ENCODE peak calls at places on chromosome 2, in ten cellular contexts. One of them, this sample, is unnamed.

GRCh38 chr2:50535971-50536759 is 495.8 kb downstream of the NRXN1 start:
- DNase-seq in AG04450: no peak
- DNase-seq in MM.1S: peak; percentile 47
- DNase-seq in transverse colon: no peak
- DNase-seq in prostate gland: no peak
- DNase-seq in colonic mucosa: no peak
- DNase-seq in tibial artery: no peak
- DNase-seq in uterus: no peak
- DNase-seq in astrocyte: peak; percentile 14
- DNase-seq in fibroblast of lung: peak; percentile 34
- DNase-seq in this sample: no peak

GRCh38 chr2:236642584-236643291 is 73.1 kb downstream of the ACKR3 start:
- DNase-seq in astrocyte: peak; percentile 100
- DNase-seq in uterus: peak; percentile 96
- DNase-seq in AG04450: peak; percentile 37
- DNase-seq in transverse colon: peak; percentile 73
- DNase-seq in colonic mucosa: peak; percentile 58
- DNase-seq in prostate gland: no peak
- DNase-seq in tibial artery: peak; percentile 98
- DNase-seq in MM.1S: no peak
- DNase-seq in fibroblast of lung: peak; percentile 100
- DNase-seq in this sample: peak; percentile 56

GRCh38 chr2:211127501-211127900 is 571.1 kb downstream of the CPS1 start:
- DNase-seq in MM.1S: no peak
- DNase-seq in prostate gland: no peak
- DNase-seq in uterus: no peak
- DNase-seq in tibial artery: no peak
- DNase-seq in transverse colon: no peak
- DNase-seq in astrocyte: peak; percentile 48
- DNase-seq in AG04450: no peak
- DNase-seq in colonic mucosa: no peak
- DNase-seq in fibroblast of lung: peak; percentile 59
- DNase-seq in this sample: no peak

GRCh38 chr2:15913146-15913545 is 27.2 kb upstream of the MYCN start:
- DNase-seq in colonic mucosa: no peak
- DNase-seq in tibial artery: no peak
- DNase-seq in MM.1S: peak; percentile 88
- DNase-seq in AG04450: no peak
- DNase-seq in astrocyte: no peak
- DNase-seq in fibroblast of lung: no peak
- DNase-seq in uterus: no peak
- DNase-seq in transverse colon: no peak
- DNase-seq in prostate gland: no peak
- DNase-seq in this sample: no peak

GRCh38 chr2:121450301-121450700 is 80.4 kb upstream of the RNU4ATAC start:
- DNase-seq in colonic mucosa: no peak
- DNase-seq in prostate gland: no peak
- DNase-seq in uterus: no peak
- DNase-seq in fibroblast of lung: no peak
- DNase-seq in MM.1S: no peak
- DNase-seq in AG04450: no peak
- DNase-seq in tibial artery: no peak
- DNase-seq in transverse colon: no peak
- DNase-seq in astrocyte: no peak
- DNase-seq in this sample: no peak

GRCh38 chr2:78979380-78980238 is 45.9 kb upstream of the REG3G start:
- DNase-seq in astrocyte: no peak
- DNase-seq in fibroblast of lung: no peak
- DNase-seq in MM.1S: peak; percentile 48
- DNase-seq in tibial artery: no peak
- DNase-seq in uterus: no peak
- DNase-seq in transverse colon: peak; percentile 24
- DNase-seq in colonic mucosa: peak; percentile 30
- DNase-seq in prostate gland: no peak
- DNase-seq in AG04450: no peak
- DNase-seq in this sample: no peak

GRCh38 chr2:12675352-12675795 is 41.4 kb upstream of the TRIB2 start:
- DNase-seq in AG04450: no peak
- DNase-seq in prostate gland: no peak
- DNase-seq in fibroblast of lung: peak; percentile 79
- DNase-seq in MM.1S: no peak
- DNase-seq in uterus: no peak
- DNase-seq in astrocyte: peak; percentile 72
- DNase-seq in colonic mucosa: no peak
- DNase-seq in tibial artery: no peak
- DNase-seq in transverse colon: no peak
- DNase-seq in this sample: peak; percentile 47

GRCh38 chr2:213733893-213734292 is 449.6 kb downstream of the SPAG16 start:
- DNase-seq in prostate gland: no peak
- DNase-seq in AG04450: no peak
- DNase-seq in astrocyte: no peak
- DNase-seq in uterus: no peak
- DNase-seq in fibroblast of lung: no peak
- DNase-seq in MM.1S: no peak
- DNase-seq in transverse colon: no peak
- DNase-seq in tibial artery: no peak
- DNase-seq in colonic mucosa: no peak
- DNase-seq in this sample: no peak

GRCh38 chr2:188327518-188328205 is 36.0 kb downstream of the GULP1 start:
- DNase-seq in astrocyte: no peak
- DNase-seq in uterus: no peak
- DNase-seq in colonic mucosa: no peak
- DNase-seq in transverse colon: no peak
- DNase-seq in AG04450: no peak
- DNase-seq in prostate gland: no peak
- DNase-seq in fibroblast of lung: no peak
- DNase-seq in tibial artery: no peak
- DNase-seq in MM.1S: no peak
- DNase-seq in this sample: no peak

GRCh38 chr2:188324067-188324466 is 32.4 kb downstream of the GULP1 start:
- DNase-seq in astrocyte: no peak
- DNase-seq in prostate gland: no peak
- DNase-seq in colonic mucosa: no peak
- DNase-seq in uterus: no peak
- DNase-seq in fibroblast of lung: peak; percentile 26
- DNase-seq in transverse colon: no peak
- DNase-seq in AG04450: no peak
- DNase-seq in MM.1S: no peak
- DNase-seq in tibial artery: no peak
- DNase-seq in this sample: no peak

GRCh38 chr2:188328419-188328818 is 36.7 kb downstream of the GULP1 start:
- DNase-seq in astrocyte: no peak
- DNase-seq in MM.1S: no peak
- DNase-seq in uterus: no peak
- DNase-seq in prostate gland: no peak
- DNase-seq in transverse colon: no peak
- DNase-seq in tibial artery: no peak
- DNase-seq in AG04450: no peak
- DNase-seq in fibroblast of lung: no peak
- DNase-seq in colonic mucosa: no peak
- DNase-seq in this sample: no peak

GRCh38 chr2:188326290-188326668 is 34.6 kb downstream of the GULP1 start:
- DNase-seq in transverse colon: no peak
- DNase-seq in fibroblast of lung: no peak
- DNase-seq in MM.1S: no peak
- DNase-seq in uterus: no peak
- DNase-seq in colonic mucosa: no peak
- DNase-seq in AG04450: no peak
- DNase-seq in astrocyte: no peak
- DNase-seq in prostate gland: no peak
- DNase-seq in tibial artery: no peak
- DNase-seq in this sample: no peak

DNA sequence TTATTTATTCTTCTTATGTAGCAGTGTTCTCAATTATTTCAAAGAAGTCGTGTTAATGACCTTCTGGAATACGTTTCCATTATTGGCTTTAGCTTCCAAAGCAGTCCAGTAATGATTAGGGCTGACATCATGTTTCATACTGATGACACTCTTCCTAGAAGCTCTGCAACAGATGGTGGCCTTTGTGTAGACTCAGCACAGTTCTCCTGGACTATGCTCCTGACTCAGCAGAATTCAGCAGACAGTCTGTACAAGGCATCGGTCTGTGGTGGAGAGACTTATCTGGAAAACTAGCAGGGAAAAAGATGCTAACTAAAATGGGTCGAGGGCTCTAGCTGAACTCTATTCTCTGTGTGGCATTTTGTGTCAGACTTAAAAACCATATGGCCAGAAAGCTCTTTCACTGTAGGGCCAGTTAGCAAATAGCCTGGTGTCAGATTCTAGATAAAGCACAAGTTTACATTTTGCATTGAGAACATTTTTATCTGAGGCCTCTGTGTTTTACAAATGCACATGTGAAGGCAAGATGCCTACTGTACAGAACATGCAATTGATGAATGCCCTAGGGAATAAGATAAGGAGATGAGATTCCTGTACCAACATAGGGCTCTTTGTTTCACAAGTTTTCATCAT is 35.1 kb downstream of the GULP1 start:
- DNase-seq in AG04450: no peak
- DNase-seq in MM.1S: no peak
- DNase-seq in tibial artery: no peak
- DNase-seq in colonic mucosa: no peak
- DNase-seq in uterus: no peak
- DNase-seq in prostate gland: no peak
- DNase-seq in transverse colon: no peak
- DNase-seq in fibroblast of lung: peak; percentile 54
- DNase-seq in astrocyte: peak; percentile 44
- DNase-seq in this sample: no peak
- H3K27ac ChIP-seq in AG04450: peak overlapping the region; percentile 32
- H3K27ac ChIP-seq in MM.1S: no peak overlapping the region
- H3K27ac ChIP-seq in tibial artery: no peak overlapping the region
- H3K27ac ChIP-seq in colonic mucosa: no peak overlapping the region
- H3K27ac ChIP-seq in uterus: no peak overlapping the region
- H3K27ac ChIP-seq in prostate gland: no peak overlapping the region
- H3K27ac ChIP-seq in transverse colon: no peak overlapping the region
- H3K27ac ChIP-seq in fibroblast of lung: no peak overlapping the region
- H3K27ac ChIP-seq in astrocyte: no peak overlapping the region
- H3K27ac ChIP-seq in this sample: no peak overlapping the region

GRCh38 chr2:120391905-120392665 is 46.1 kb downstream of the INHBB start:
- DNase-seq in transverse colon: peak; percentile 2
- DNase-seq in uterus: no peak
- DNase-seq in MM.1S: no peak
- DNase-seq in fibroblast of lung: no peak
- DNase-seq in AG04450: no peak
- DNase-seq in prostate gland: no peak
- DNase-seq in astrocyte: no peak
- DNase-seq in colonic mucosa: peak; percentile 4
- DNase-seq in tibial artery: peak; percentile 15
- DNase-seq in this sample: no peak

GRCh38 chr2:120385355-120386127 is 39.6 kb downstream of the INHBB start:
- DNase-seq in colonic mucosa: no peak
- DNase-seq in tibial artery: no peak
- DNase-seq in fibroblast of lung: no peak
- DNase-seq in uterus: no peak
- DNase-seq in astrocyte: no peak
- DNase-seq in prostate gland: no peak
- DNase-seq in MM.1S: no peak
- DNase-seq in AG04450: no peak
- DNase-seq in transverse colon: no peak
- DNase-seq in this sample: no peak

GRCh38 chr2:120390381-120391055 is 44.6 kb downstream of the INHBB start:
- DNase-seq in transverse colon: peak; percentile 5
- DNase-seq in colonic mucosa: no peak
- DNase-seq in fibroblast of lung: no peak
- DNase-seq in uterus: no peak
- DNase-seq in prostate gland: no peak
- DNase-seq in astrocyte: no peak
- DNase-seq in tibial artery: peak; percentile 16
- DNase-seq in MM.1S: no peak
- DNase-seq in AG04450: no peak
- DNase-seq in this sample: no peak

GRCh38 chr2:120388222-120389035 is 42.5 kb downstream of the INHBB start:
- DNase-seq in tibial artery: no peak
- DNase-seq in colonic mucosa: no peak
- DNase-seq in uterus: no peak
- DNase-seq in transverse colon: peak; percentile 2
- DNase-seq in prostate gland: no peak
- DNase-seq in astrocyte: no peak
- DNase-seq in fibroblast of lung: no peak
- DNase-seq in MM.1S: no peak
- DNase-seq in AG04450: no peak
- DNase-seq in this sample: no peak

GRCh38 chr2:120389036-120389391 is 43.1 kb downstream of the INHBB start:
- DNase-seq in AG04450: no peak
- DNase-seq in astrocyte: no peak
- DNase-seq in uterus: no peak
- DNase-seq in transverse colon: peak; percentile 2
- DNase-seq in MM.1S: no peak
- DNase-seq in colonic mucosa: no peak
- DNase-seq in fibroblast of lung: no peak
- DNase-seq in prostate gland: no peak
- DNase-seq in tibial artery: no peak
- DNase-seq in this sample: no peak
- TF ChIP-seq CTCF in AG04450: no peak
- TF ChIP-seq CTCF in astrocyte: no peak
- TF ChIP-seq CTCF in uterus: no peak
- TF ChIP-seq CTCF in transverse colon: no peak
- TF ChIP-seq CTCF in MM.1S: no peak
- TF ChIP-seq CTCF in colonic mucosa: no peak
- TF ChIP-seq CTCF in fibroblast of lung: no peak
- TF ChIP-seq CTCF in prostate gland: no peak
- TF ChIP-seq CTCF in tibial artery: no peak
- TF ChIP-seq CTCF in this sample: no peak

DNA sequence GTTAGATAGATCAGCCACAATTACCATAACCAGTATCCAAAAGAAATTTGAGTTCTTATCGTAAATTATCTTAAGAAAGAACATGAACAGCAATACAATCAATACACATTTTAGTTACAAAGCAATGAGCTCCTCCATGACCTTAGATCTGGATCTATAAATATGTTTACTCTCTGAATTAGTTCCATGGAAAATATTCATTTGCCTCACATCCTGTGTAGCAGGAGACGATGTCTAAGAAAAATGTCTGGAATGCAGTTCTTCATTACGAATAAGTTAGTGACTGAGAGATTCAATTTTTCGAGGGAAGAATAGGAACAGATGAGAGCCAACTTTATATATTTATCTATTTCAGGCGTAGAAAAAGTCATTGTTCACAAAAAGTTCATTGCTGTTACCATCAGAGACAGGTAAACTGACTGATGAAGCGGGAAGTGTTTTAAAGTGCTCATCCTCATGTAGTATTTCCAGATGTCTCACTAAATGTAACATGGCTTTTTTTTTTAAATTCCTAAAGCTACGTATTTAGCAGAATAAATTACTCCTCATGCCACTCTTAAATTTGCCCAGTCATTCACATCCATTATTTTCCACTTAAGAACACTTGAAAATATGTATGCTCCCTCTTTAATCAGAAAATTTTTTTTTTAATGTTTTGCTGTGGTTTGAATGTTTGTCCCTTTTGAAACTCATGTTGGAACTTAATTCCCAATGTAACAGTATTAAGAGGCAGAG is 106.5 kb upstream of the SCN1A start:
- DNase-seq in tibial artery: no peak
- DNase-seq in colonic mucosa: no peak
- DNase-seq in transverse colon: no peak
- DNase-seq in astrocyte: peak; percentile 87
- DNase-seq in AG04450: peak; percentile 33
- DNase-seq in fibroblast of lung: peak; percentile 89
- DNase-seq in prostate gland: no peak
- DNase-seq in uterus: no peak
- DNase-seq in MM.1S: no peak
- DNase-seq in this sample: no peak
- H3K27ac ChIP-seq in tibial artery: no peak overlapping the region
- H3K27ac ChIP-seq in colonic mucosa: no peak overlapping the region
- H3K27ac ChIP-seq in transverse colon: no peak overlapping the region
- H3K27ac ChIP-seq in astrocyte: peak overlapping the region; percentile 86
- H3K27ac ChIP-seq in AG04450: no peak overlapping the region
- H3K27ac ChIP-seq in fibroblast of lung: peak overlapping the region; percentile 75
- H3K27ac ChIP-seq in prostate gland: no peak overlapping the region
- H3K27ac ChIP-seq in uterus: no peak overlapping the region
- H3K27ac ChIP-seq in MM.1S: no peak overlapping the region
- H3K27ac ChIP-seq in this sample: no peak overlapping the region

DNA sequence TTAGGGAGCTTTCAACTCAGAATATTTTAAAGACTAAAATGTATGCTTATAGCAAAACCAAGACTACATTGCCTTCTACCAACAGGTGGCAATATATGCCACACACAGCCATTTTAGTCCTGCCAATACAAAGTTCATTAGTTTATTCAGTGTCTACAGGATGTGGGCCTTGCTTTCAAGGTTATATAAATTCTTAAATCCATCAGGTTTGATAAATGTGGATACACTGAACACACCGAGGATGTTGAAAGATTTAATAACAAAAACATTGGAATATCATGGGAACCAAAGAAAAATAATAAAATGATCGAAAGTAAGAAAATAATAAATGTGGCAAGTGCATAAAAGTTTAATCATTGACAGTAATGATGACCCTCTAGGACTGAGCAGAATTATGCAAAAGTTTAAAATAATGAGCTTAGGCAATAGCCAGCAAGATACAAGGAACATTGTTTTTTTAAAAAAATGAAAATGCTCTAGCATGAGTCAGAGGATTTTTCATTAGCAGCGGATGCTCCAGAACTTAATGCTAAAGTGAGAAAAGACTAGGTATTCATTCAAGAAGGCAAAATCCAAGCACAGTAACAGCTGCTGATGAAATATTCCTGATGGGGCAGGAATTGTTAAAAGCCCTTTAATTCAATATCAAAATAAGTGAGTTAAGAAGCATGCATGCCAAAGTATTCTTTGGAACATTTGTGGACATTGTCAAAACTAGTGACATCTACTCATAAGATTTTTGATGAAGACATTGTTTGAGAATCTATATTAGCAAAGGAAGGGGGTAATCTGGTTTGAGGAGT is 14.2 kb downstream of the SCN9A start:
- DNase-seq in uterus: no peak
- DNase-seq in transverse colon: no peak
- DNase-seq in tibial artery: no peak
- DNase-seq in colonic mucosa: no peak
- DNase-seq in prostate gland: no peak
- DNase-seq in AG04450: no peak
- DNase-seq in fibroblast of lung: peak; percentile 62
- DNase-seq in MM.1S: peak; percentile 62
- DNase-seq in astrocyte: peak; percentile 55
- DNase-seq in this sample: no peak
- TF ChIP-seq CTCF in uterus: no peak
- TF ChIP-seq CTCF in transverse colon: peak; percentile 53
- TF ChIP-seq CTCF in tibial artery: peak; percentile 27
- TF ChIP-seq CTCF in colonic mucosa: peak; percentile 36
- TF ChIP-seq CTCF in prostate gland: peak; percentile 43
- TF ChIP-seq CTCF in AG04450: peak; percentile 60
- TF ChIP-seq CTCF in fibroblast of lung: peak; percentile 58
- TF ChIP-seq CTCF in MM.1S: peak; percentile 78
- TF ChIP-seq CTCF in astrocyte: peak; percentile 63
- TF ChIP-seq CTCF in this sample: peak; percentile 53

This sample was measured in PC-9.